ENCODE peak calls at places on chromosomes 11 and 22, in eight cellular contexts. O, N, T, R, Q, C, Y and G are unnamed samples.

GRCh38 chr11:71144010-71144409 is 108.4 kb downstream of the SHANK2 start:
- DNase-seq in C (no peak), T (no peak), O (no peak), Q (no peak), R (no peak), Y (no peak), N (no peak), G (no peak)

GRCh38 chr11:86955674-86956522 is 703 bp upstream of the FZD4 start:
- DNase-seq in C (peak; percentile 93), R (peak; percentile 58), O (peak; percentile 84), N (peak; percentile 83), Q (no peak), T (no peak), Y (peak; percentile 53), G (peak; percentile 78)

GRCh38 chr11:58919561-58919960 is 19.7 kb upstream of the GLYATL1 start:
- DNase-seq in Y (no peak), C (no peak), R (no peak), N (no peak), Q (no peak), T (no peak), O (no peak), G (no peak)

GRCh38 chr11:80346660-80347059 is 905.8 kb upstream of the TENM4 start:
- DNase-seq in C (no peak), R (no peak), T (no peak), O (no peak), Q (no peak), Y (no peak), N (no peak), G (no peak)

GRCh38 chr11:108847288-108847687 is 182.4 kb downstream of the DDX10 start:
- DNase-seq in O (no peak), Y (no peak), C (no peak), R (no peak), T (no peak), Q (no peak), N (no peak), G (no peak)

GRCh38 chr22:33896801-33897620 is 23.3 kb downstream of the LARGE1 start:
- DNase-seq in R (peak; percentile 31), N (no peak), T (no peak), Q (no peak), Y (no peak), C (no peak), O (no peak), G (no peak)

GRCh38 chr22:35329114-35329847 is 29.6 kb downstream of the TOM1 start:
- DNase-seq in O (no peak), R (no peak), Y (no peak), N (no peak), T (no peak), Q (no peak), C (no peak), G (no peak)

GRCh38 chr22:38032681-38033521 is 24.3 kb upstream of the PICK1 start:
- DNase-seq in Q (no peak), R (peak; percentile 96), C (no peak), T (peak; percentile 43), Y (no peak), N (no peak), O (no peak), G (no peak)

GRCh38 chr11:64611176-64611575 is 20.2 kb downstream of the SLC22A12 start:
- DNase-seq in Y (no peak), Q (no peak), R (no peak), N (no peak), T (no peak), C (no peak), O (no peak), G (no peak)

GRCh38 chr11:86069408-86070086 is 663 bp upstream of the PICALM start:
- DNase-seq in O (no peak), R (peak; percentile 91), N (no peak), Q (no peak), Y (no peak), T (peak; percentile 93), C (no peak), G (no peak)

GRCh38 chr11:59182457-59183151 is 10.7 kb downstream of the DTX4 start:
- DNase-seq in C (no peak), N (no peak), O (peak; percentile 81), T (no peak), Y (peak; percentile 49), R (no peak), Q (no peak), G (no peak)

GRCh38 chr11:703515-703914 is 2.5 kb upstream of the EPS8L2 start:
- DNase-seq in C (no peak), Q (no peak), T (no peak), Y (no peak), O (no peak), R (no peak), N (no peak), G (no peak)

GRCh38 chr22:37063436-37064420 is 12.2 kb downstream of the KCTD17 start:
- DNase-seq in Q (no peak), R (no peak), C (no peak), T (no peak), O (no peak), N (no peak), Y (no peak), G (peak; percentile 56)

GRCh38 chr11:1389103-1389931 is 417 bp upstream of the BRSK2 start:
- DNase-seq in N (peak; percentile 98), R (peak; percentile 92), Y (peak; percentile 95), Q (peak; percentile 94), C (peak; percentile 98), O (peak; percentile 98), T (peak; percentile 67), G (peak; percentile 83)

GRCh38 chr22:27561301-27561820 is 240.2 kb downstream of the MN1 start:
- DNase-seq in Y (no peak), T (no peak), R (no peak), O (no peak), N (no peak), C (no peak), Q (no peak), G (no peak)

GRCh38 chr22:26615149-26615548 is 2.7 kb downstream of the CRYBB1 start:
- DNase-seq in N (no peak), T (no peak), C (no peak), R (no peak), Q (no peak), Y (peak; percentile 39), O (no peak), G (no peak)

GRCh38 chr22:48321986-48322545 is 1505.6 kb downstream of the BRD1 start:
- DNase-seq in O (no peak), R (no peak), T (no peak), Q (no peak), N (no peak), C (peak; percentile 20), Y (no peak), G (no peak)

GRCh38 chr11:117809236-117810055 is 12.4 kb upstream of the DSCAML1 start:
- DNase-seq in O (peak; percentile 74), N (no peak), C (peak; percentile 88), Q (no peak), T (no peak), R (peak; percentile 70), Y (no peak), G (peak; percentile 53)

GRCh38 chr11:91653091-91653754 is 571.4 kb upstream of the FAT3 start:
- DNase-seq in C (no peak), T (no peak), Q (no peak), Y (no peak), O (no peak), N (no peak), R (no peak), G (peak; percentile 30)